ENCODE peak calls at places on chromosomes 13 and 19, in nine cellular contexts. G is COR-L47; L is stimulated activated CD4-positive, alpha-beta T cell treated with anti-CD3 and anti-CD28 coated beads, Interleukin-4, amount 100 ng/mL, for 1 hour; M is fibroblast of gingiva; K is omental fat pad; E is fibroblast of the conjunctiva; I is stimulated activated naive CD8-positive, alpha-beta T cell treated with anti-CD3 and anti-CD28 coated beads, Interleukin-15, Interleukin-2, amounts not matched to agents 100 U/mL and 50 U/mL, for 24 hours; X is T-cell; D is AG09319. T is an unnamed sample.

GRCh38 chr19:48445606-48446481 is at the start of gene GRWD1:
- DNase-seq in G (peak), L (peak), M (peak), K (peak), E (peak), I (peak), X (peak), D (peak), T (peak)

GRCh38 chr13:28358673-28359072 is 136.3 kb downstream of the FLT1 start:
- DNase-seq in G (no peak), L (no peak), M (no peak), K (no peak), E (no peak), I (no peak), X (no peak), D (no peak), T (no peak)

GRCh38 chr19:741506-742131 is 9.3 kb upstream of the MISP start:
- DNase-seq in G (no peak), L (no peak), M (no peak), K (no peak), E (no peak), I (no peak), X (no peak), D (no peak), T (peak)

GRCh38 chr19:48329167-48329891 is 4.0 kb downstream of the EMP3 start:
- DNase-seq in G (no peak), L (peak), M (no peak), K (no peak), E (no peak), I (peak), X (peak), D (no peak), T (peak)

GRCh38 chr13:113565526-113566226 is 18.9 kb upstream of the TFDP1 start:
- DNase-seq in G (no peak), L (no peak), M (no peak), K (no peak), E (no peak), I (no peak), X (no peak), D (no peak), T (no peak)

GRCh38 chr19:13526552-13526951 is 20.3 kb upstream of the CACNA1A start:
- DNase-seq in G (no peak), L (no peak), M (no peak), K (no peak), E (no peak), I (peak), X (no peak), D (no peak), T (peak)

GRCh38 chr19:35216833-35217707 is 11.5 kb downstream of the FAM187B start:
- DNase-seq in G (peak), L (no peak), M (no peak), K (no peak), E (no peak), I (peak), X (no peak), D (no peak), T (peak)

GRCh38 chr19:17687857-17688784 is at the start of gene UNC13A:
- DNase-seq in G (peak), L (peak), M (no peak), K (no peak), E (no peak), I (peak), X (peak), D (no peak), T (peak)

GRCh38 chr19:48997972-48998371 is 4.3 kb downstream of the RUVBL2 start:
- DNase-seq in G (no peak), L (peak), M (no peak), K (no peak), E (peak), I (peak), X (peak), D (no peak), T (peak)

GRCh38 chr13:71240906-71241305 is 626.1 kb downstream of the DACH1 start:
- DNase-seq in G (peak), L (no peak), M (no peak), K (no peak), E (peak), I (no peak), X (no peak), D (no peak), T (no peak)

GRCh38 chr19:41416194-41416674 is 10.9 kb downstream of the B3GNT8 start:
- DNase-seq in G (no peak), L (no peak), M (no peak), K (no peak), E (no peak), I (no peak), X (no peak), D (no peak), T (no peak)

GRCh38 chr19:40605201-40605971 is 4.2 kb downstream of the LTBP4 start:
- DNase-seq in G (peak), L (peak), M (peak), K (no peak), E (no peak), I (peak), X (peak), D (no peak), T (peak)

GRCh38 chr13:40190656-40191100 is 475.8 kb downstream of the FOXO1 start:
- DNase-seq in G (no peak), L (peak), M (peak), K (no peak), E (peak), I (peak), X (peak), D (no peak), T (peak)

GRCh38 chr13:95858286-95859075 is 181.5 kb downstream of the DNAJC3 start:
- DNase-seq in G (peak), L (no peak), M (no peak), K (no peak), E (no peak), I (no peak), X (no peak), D (no peak), T (no peak)

GRCh38 chr13:72565893-72566292 is 161.5 kb downstream of the MZT1 start:
- DNase-seq in G (peak), L (no peak), M (no peak), K (no peak), E (peak), I (no peak), X (no peak), D (no peak), T (no peak)

GRCh38 chr19:6808494-6808893 is 36.0 kb downstream of the VAV1 start:
- DNase-seq in G (no peak), L (no peak), M (no peak), K (no peak), E (no peak), I (no peak), X (no peak), D (no peak), T (no peak)

GRCh38 chr13:26132756-26133155 is 80.9 kb upstream of the SHISA2 start:
- DNase-seq in G (peak), L (no peak), M (no peak), K (no peak), E (no peak), I (peak), X (no peak), D (no peak), T (peak)

GRCh38 chr13:98393873-98394272 is 183.0 kb downstream of the STK24 start:
- DNase-seq in G (no peak), L (no peak), M (peak), K (no peak), E (no peak), I (no peak), X (no peak), D (no peak), T (no peak)

GRCh38 chr19:40225440-40226305 is 816 bp downstream of the CCNP start:
- DNase-seq in G (no peak), L (no peak), M (peak), K (no peak), E (no peak), I (no peak), X (no peak), D (no peak), T (no peak)

GRCh38 chr19:6721773-6722172 is 1.3 kb upstream of the C3 start:
- DNase-seq in G (no peak), L (no peak), M (no peak), K (no peak), E (no peak), I (no peak), X (no peak), D (no peak), T (no peak)

GRCh38 chr19:20367811-20368294 is 197.7 kb downstream of the ZNF737 start:
- DNase-seq in G (no peak), L (no peak), M (no peak), K (no peak), E (no peak), I (no peak), X (no peak), D (no peak), T (peak)

GRCh38 chr19:751501-752341 is 809 bp downstream of the MISP start:
- DNase-seq in G (no peak), L (no peak), M (peak), K (no peak), E (peak), I (no peak), X (no peak), D (peak), T (no peak)

GRCh38 chr13:79910869-79911540 is 429.9 kb downstream of the SPRY2 start:
- DNase-seq in G (no peak), L (no peak), M (no peak), K (no peak), E (no peak), I (no peak), X (no peak), D (no peak), T (no peak)

GRCh38 chr19:39409886-39410619 is 2.4 kb upstream of the PLEKHG2 start:
- DNase-seq in G (peak), L (peak), M (peak), K (no peak), E (no peak), I (peak), X (peak), D (no peak), T (peak)

GRCh38 chr13:89796196-89796595 is 1551.3 kb upstream of the MIR17HG start:
- DNase-seq in G (no peak), L (no peak), M (no peak), K (no peak), E (no peak), I (no peak), X (no peak), D (no peak), T (no peak)

GRCh38 chr13:43003010-43003409 is 11.0 kb upstream of the EPSTI1 start:
- DNase-seq in G (no peak), L (no peak), M (no peak), K (no peak), E (no peak), I (no peak), X (no peak), D (no peak), T (no peak)

GRCh38 chr19:11269408-11269807 is 7.1 kb upstream of the DOCK6 start:
- DNase-seq in G (no peak), L (no peak), M (peak), K (no peak), E (no peak), I (no peak), X (no peak), D (no peak), T (no peak)

GRCh38 chr13:54484166-54484565 is 1455.6 kb downstream of the OLFM4 start:
- DNase-seq in G (no peak), L (no peak), M (no peak), K (no peak), E (no peak), I (no peak), X (no peak), D (no peak), T (no peak)

GRCh38 chr13:41700790-41701310 is 243.5 kb downstream of the RGCC start:
- DNase-seq in G (peak), L (no peak), M (peak), K (no peak), E (peak), I (no peak), X (no peak), D (peak), T (no peak)

GRCh38 chr19:52566588-52566987 is 3.5 kb upstream of the ZNF701 start:
- DNase-seq in G (no peak), L (no peak), M (peak), K (no peak), E (no peak), I (no peak), X (no peak), D (no peak), T (no peak)

GRCh38 chr13:112056739-112057433 is 10.1 kb upstream of the SOX1 start:
- DNase-seq in G (no peak), L (no peak), M (no peak), K (no peak), E (no peak), I (no peak), X (no peak), D (no peak), T (no peak)

GRCh38 chr19:5934779-5935472 is 20.9 kb downstream of the CAPS start:
- DNase-seq in G (no peak), L (no peak), M (peak), K (no peak), E (peak), I (no peak), X (no peak), D (peak), T (no peak)